ENCODE peak calls at places on chromosomes 13 and 19, in seven cellular contexts. Q, A, D, Z, V, S and W are unnamed samples.

GRCh38 chr19:51372649-51373504 is at the start of gene NKG7:
- DNase-seq in Q (no peak), A (peak), D (no peak), Z (no peak), V (no peak), S (no peak), W (no peak)

GRCh38 chr19:47225746-47226425 is 5.1 kb downstream of the BBC3 start:
- DNase-seq in Q (no peak), A (peak), D (peak), Z (peak), V (no peak), S (peak), W (peak)

GRCh38 chr13:101309014-101309619 is 107.2 kb downstream of the NALCN start:
- DNase-seq in Q (peak), A (no peak), D (no peak), Z (no peak), V (peak), S (no peak), W (no peak)

GRCh38 chr13:70014337-70014736 is 93.3 kb upstream of the ATXN8OS start:
- DNase-seq in Q (no peak), A (no peak), D (no peak), Z (no peak), V (no peak), S (no peak), W (no peak)

GRCh38 chr13:21898461-21898860 is 227.6 kb downstream of the FGF9 start:
- DNase-seq in Q (no peak), A (no peak), D (no peak), Z (no peak), V (no peak), S (no peak), W (no peak)

GRCh38 chr19:18388328-18389094 is 2.6 kb downstream of the GDF15 start:
- DNase-seq in Q (no peak), A (peak), D (peak), Z (peak), V (no peak), S (peak), W (peak)

GRCh38 chr13:101307181-101307701 is 109.1 kb downstream of the NALCN start:
- DNase-seq in Q (peak), A (no peak), D (no peak), Z (no peak), V (peak), S (no peak), W (no peak)

GRCh38 chr13:79126706-79127105 is 279.3 kb downstream of the RBM26 start:
- DNase-seq in Q (no peak), A (no peak), D (no peak), Z (no peak), V (no peak), S (no peak), W (no peak)

GRCh38 chr13:85864963-85865530 is 65.8 kb upstream of the SLITRK6 start:
- DNase-seq in Q (no peak), A (no peak), D (peak), Z (no peak), V (no peak), S (no peak), W (no peak)

GRCh38 chr13:40377783-40378182 is 288.7 kb downstream of the FOXO1 start:
- DNase-seq in Q (no peak), A (no peak), D (no peak), Z (no peak), V (peak), S (no peak), W (no peak)

GRCh38 chr19:11435833-11436313 is 438 bp downstream of the PRKCSH start:
- DNase-seq in Q (no peak), A (no peak), D (no peak), Z (no peak), V (no peak), S (no peak), W (no peak)

GRCh38 chr13:111049791-111050538 is 65.1 kb upstream of the ARHGEF7 start:
- DNase-seq in Q (no peak), A (no peak), D (no peak), Z (peak), V (no peak), S (no peak), W (peak)

GRCh38 chr13:95620498-95621140 is 23.9 kb downstream of the DZIP1 start:
- DNase-seq in Q (no peak), A (no peak), D (no peak), Z (no peak), V (no peak), S (no peak), W (no peak)

GRCh38 chr13:28117689-28118377 is 17.5 kb upstream of the FLT3 start:
- DNase-seq in Q (no peak), A (no peak), D (no peak), Z (peak), V (no peak), S (no peak), W (no peak)

GRCh38 chr13:98802999-98803666 is 50.7 kb upstream of the SLC15A1 start:
- DNase-seq in Q (no peak), A (no peak), D (no peak), Z (no peak), V (no peak), S (no peak), W (no peak)

GRCh38 chr13:66162470-66162869 is 1067.7 kb downstream of the PCDH9 start:
- DNase-seq in Q (no peak), A (peak), D (no peak), Z (no peak), V (no peak), S (no peak), W (no peak)

GRCh38 chr19:49490287-49491029 is 3.0 kb downstream of the RPL13A start:
- DNase-seq in Q (no peak), A (no peak), D (no peak), Z (no peak), V (no peak), S (no peak), W (no peak)
- H3K4me3 ChIP-seq in Q (no peak), A (peak), D (peak), Z (no peak), V (no peak), S (no peak), W (peak)

DNA sequence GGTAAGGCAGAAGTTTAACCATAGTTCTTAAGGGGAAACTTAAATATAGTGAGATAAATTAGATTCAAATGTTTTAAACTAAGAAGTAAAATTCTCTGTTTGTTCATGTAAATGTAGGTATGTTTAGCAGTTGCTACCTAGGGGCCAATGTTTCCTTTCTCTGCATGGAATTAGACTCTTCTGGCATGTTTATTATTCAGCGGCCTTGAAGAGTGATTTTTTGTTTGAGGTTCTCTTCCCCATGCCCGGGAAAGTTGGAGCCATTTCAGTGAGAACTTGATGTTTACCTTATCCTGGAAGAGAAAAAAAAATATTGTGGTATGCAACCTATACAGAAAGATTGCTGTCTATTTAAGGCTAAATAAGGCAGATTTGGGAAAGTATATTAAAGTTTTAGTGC is 492.9 kb downstream of the KLF5 start:
- DNase-seq in Q (no peak), A (no peak), D (no peak), Z (no peak), V (no peak), S (no peak), W (no peak)
- H3K4me3 ChIP-seq in Q (no peak), A (no peak), D (no peak), Z (no peak), V (no peak), S (no peak), W (no peak)

DNA sequence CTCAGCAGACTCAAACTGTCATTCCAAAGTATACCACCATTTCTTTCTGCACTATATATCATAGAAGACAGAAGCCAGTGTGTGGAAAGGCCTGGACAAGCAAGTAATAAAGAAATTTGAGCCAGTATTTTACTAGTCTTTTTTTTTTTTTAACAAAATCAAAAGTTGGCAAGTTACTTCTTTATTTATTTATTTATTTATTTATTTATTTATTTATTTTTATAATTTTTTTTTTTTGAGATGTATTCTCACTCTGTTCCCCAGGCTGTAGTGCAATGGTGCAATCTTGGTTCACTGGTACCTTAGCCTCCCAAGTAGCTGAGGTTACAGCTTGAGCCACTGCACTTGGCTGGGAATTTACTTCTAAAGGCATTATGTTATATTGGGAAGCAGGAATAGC is 25.3 kb downstream of the ZNF493 start:
- DNase-seq in Q (no peak), A (no peak), D (no peak), Z (no peak), V (no peak), S (no peak), W (no peak)
- H3K4me3 ChIP-seq in Q (no peak), A (no peak), D (no peak), Z (no peak), V (no peak), S (no peak), W (no peak)

GRCh38 chr13:36999054-36999927 is at the start of gene ALG5:
- DNase-seq in Q (no peak), A (peak), D (peak), Z (peak), V (peak), S (peak), W (peak)
- H3K4me3 ChIP-seq in Q (peak), A (peak), D (peak), Z (peak), V (peak), S (peak), W (peak)

GRCh38 chr19:12995596-12996541 is 594 bp downstream of the NFIX start:
- DNase-seq in Q (no peak), A (no peak), D (no peak), Z (peak), V (no peak), S (no peak), W (no peak)

GRCh38 chr19:12997967-12998940 is 3.0 kb downstream of the NFIX start:
- DNase-seq in Q (no peak), A (no peak), D (no peak), Z (no peak), V (no peak), S (no peak), W (no peak)

GRCh38 chr19:12994701-12995595 is at the start of gene NFIX:
- DNase-seq in Q (no peak), A (peak), D (no peak), Z (peak), V (no peak), S (peak), W (peak)

GRCh38 chr19:12997225-12997966 is 2.1 kb downstream of the NFIX start:
- DNase-seq in Q (no peak), A (no peak), D (no peak), Z (no peak), V (no peak), S (no peak), W (no peak)

DNA sequence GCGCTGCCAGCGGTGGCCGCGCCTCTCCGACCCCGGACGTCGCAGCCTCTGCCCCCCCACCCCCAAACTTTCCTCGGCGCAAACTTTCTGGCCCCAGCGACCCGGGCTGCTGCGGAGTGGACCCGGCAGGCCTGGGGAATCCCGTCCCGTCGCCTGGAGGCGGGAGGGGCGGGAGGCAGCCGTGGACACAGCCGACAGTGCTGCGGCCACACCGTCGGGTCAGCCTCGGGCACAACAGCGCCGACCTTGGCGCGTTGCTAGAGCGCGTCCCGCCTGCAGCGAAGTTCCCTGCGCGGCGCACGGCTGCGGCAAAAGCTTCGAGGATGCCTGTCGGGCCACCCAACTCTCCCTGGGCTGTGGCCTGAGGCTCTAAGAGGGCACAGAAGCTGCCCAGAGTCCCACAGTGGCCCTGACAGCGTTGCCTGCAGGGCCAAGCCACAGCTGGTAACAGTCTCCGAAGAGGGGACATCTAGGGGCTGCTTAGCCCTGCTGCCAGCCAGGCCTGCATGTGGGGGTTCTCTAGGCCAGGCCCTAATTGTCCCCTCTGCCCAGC is 1.3 kb downstream of the NFIX start:
- DNase-seq in Q (no peak), A (no peak), D (no peak), Z (peak), V (no peak), S (no peak), W (no peak)
- H3K4me3 ChIP-seq in Q (peak), A (no peak), D (peak), Z (peak), V (peak), S (peak), W (no peak)

DNA sequence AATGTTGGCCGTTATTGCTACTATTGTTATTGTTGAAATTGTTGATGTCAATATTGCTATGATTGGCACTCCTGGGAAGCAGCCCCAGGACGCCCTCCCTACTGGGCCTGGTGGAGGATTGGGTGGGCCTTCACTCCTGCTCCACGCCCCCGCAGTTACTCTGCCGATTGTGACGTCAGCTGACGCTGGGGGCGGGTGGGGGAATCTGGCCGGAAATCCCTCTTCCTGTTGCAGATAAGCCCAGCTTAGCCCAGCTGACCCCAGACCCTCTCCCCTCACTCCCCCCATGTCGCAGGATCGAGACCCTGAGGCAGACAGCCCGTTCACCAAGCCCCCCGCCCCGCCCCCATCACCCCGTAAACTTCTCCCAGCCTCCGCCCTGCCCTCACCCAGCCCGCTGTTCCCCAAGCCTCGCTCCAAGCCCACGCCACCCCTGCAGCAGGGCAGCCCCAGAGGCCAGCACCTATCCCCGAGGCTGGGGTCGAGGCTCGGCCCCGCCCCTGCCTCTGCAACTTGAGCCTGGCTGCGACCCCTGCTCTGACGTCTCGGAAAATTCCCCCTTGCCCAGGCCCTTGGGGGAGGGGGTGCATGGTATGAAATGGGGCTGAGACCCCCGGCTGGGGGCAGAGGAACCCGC is at the start of gene ETV2:
- DNase-seq in Q (no peak), A (peak), D (no peak), Z (peak), V (no peak), S (no peak), W (peak)
- H3K4me3 ChIP-seq in Q (no peak), A (no peak), D (no peak), Z (no peak), V (no peak), S (no peak), W (no peak)

GRCh38 chr19:4868286-4868834 is 893 bp upstream of the PLIN3 start:
- DNase-seq in Q (no peak), A (no peak), D (no peak), Z (no peak), V (no peak), S (no peak), W (no peak)
- H3K4me3 ChIP-seq in Q (no peak), A (peak), D (no peak), Z (peak), V (no peak), S (peak), W (peak)